ENCODE peak calls at places on chromosomes 7 and 10, in five cellular contexts. T is NCI-H460, H is cardiac muscle cell, N is ecto neural progenitor cell, S is NCI-H69. K is an unnamed sample.

GRCh38 chr10:42953684-42954674 is 122.9 kb upstream of the RET start:
- DNase-seq in T (no peak), H (no peak), N (no peak), S (no peak), K (no peak)

GRCh38 chr10:99224766-99225165 is 10.9 kb downstream of the HPSE2 start:
- DNase-seq in T (no peak), H (no peak), N (no peak), S (no peak), K (no peak)

GRCh38 chr7:22128528-22128920 is 182.8 kb upstream of the CDCA7L start:
- DNase-seq in T (no peak), H (no peak), N (no peak), S (no peak), K (no peak)

GRCh38 chr10:2619472-2619871 is 447.9 kb upstream of the PFKP start:
- DNase-seq in T (peak; percentile 13), H (no peak), N (no peak), S (peak; percentile 8), K (no peak)

GRCh38 chr10:112926906-112927688 is 22.9 kb upstream of the TCF7L2 start:
- DNase-seq in T (no peak), H (no peak), N (no peak), S (no peak), K (no peak)

GRCh38 chr10:3636356-3637181 is 148.4 kb downstream of the KLF6 start:
- DNase-seq in T (no peak), H (no peak), N (no peak), S (peak; percentile 98), K (no peak)

GRCh38 chr7:81420526-81420925 is 349.3 kb downstream of the HGF start:
- DNase-seq in T (no peak), H (no peak), N (no peak), S (no peak), K (no peak)

GRCh38 chr10:110664483-110665420 is 20.6 kb downstream of the RBM20 start:
- DNase-seq in T (peak; percentile 81), H (peak; percentile 92), N (no peak), S (peak; percentile 9), K (no peak)

GRCh38 chr7:79421751-79422150 is 31.7 kb downstream of the MAGI2 start:
- DNase-seq in T (no peak), H (no peak), N (no peak), S (no peak), K (no peak)

GRCh38 chr10:123284022-123284421 is 129.8 kb downstream of the BUB3 start:
- DNase-seq in T (no peak), H (no peak), N (no peak), S (peak; percentile 36), K (no peak)

GRCh38 chr7:101362334-101363195 is at the start of gene COL26A1:
- DNase-seq in T (no peak), H (peak; percentile 29), N (peak; percentile 82), S (peak; percentile 40), K (peak; percentile 44)

GRCh38 chr10:127736222-127736914 is 617 bp upstream of the FOXI2 start:
- DNase-seq in T (no peak), H (no peak), N (peak; percentile 82), S (no peak), K (no peak)

K was measured in neuronal stem cell.